ENCODE peak calls at places on chromosomes 13 and 19, in ten cellular contexts. E is psoas muscle, Z is sigmoid colon, T is neural progenitor cell, I is breast epithelium, H is left ventricle myocardium inferior, G is uterus, W is SJSA1, D is brain microvascular endothelial cell, U is WERI-Rb-1. O is an unnamed sample. For H3K36me3 and H3K27me3, the result is how much of the 10 kb centered on the place peaks cover.

GRCh38 chr13:97226013-97226412 is 3.9 kb downstream of the MBNL2 start:
- DNase-seq in I (no peak), E (no peak), T (no peak), Z (no peak), H (no peak), W (no peak), G (no peak), U (no peak), D (no peak), O (no peak)

GRCh38 chr13:27783111-27783510 is 9.2 kb upstream of the GSX1 start:
- DNase-seq in Z (no peak), U (peak), I (no peak), D (no peak), H (no peak), G (no peak), E (no peak), W (no peak), T (peak), O (no peak)

GRCh38 chr19:17079710-17080440 is 4.3 kb downstream of the MYO9B start:
- DNase-seq in W (peak), E (peak), G (peak), T (peak), U (peak), Z (peak), I (peak), D (peak), H (peak), O (peak)

GRCh38 chr19:41746593-41747227 is 8.6 kb upstream of the CEACAM6 start:
- DNase-seq in E (no peak), D (peak), H (no peak), W (no peak), U (peak), G (no peak), I (no peak), Z (no peak), T (peak), O (no peak)

GRCh38 chr19:17616961-17617806 is 61.7 kb downstream of the COLGALT1 start:
- DNase-seq in G (no peak), Z (no peak), E (no peak), U (peak), H (no peak), T (peak), I (no peak), W (no peak), D (peak), O (no peak)

GRCh38 chr13:28059214-28059613 is 41.2 kb downstream of the FLT3 start:
- DNase-seq in D (peak), Z (no peak), H (no peak), I (no peak), E (no peak), G (no peak), U (peak), W (no peak), T (peak), O (no peak)

GRCh38 chr19:6521718-6522646 is 8.8 kb upstream of the TNFSF9 start:
- DNase-seq in Z (no peak), I (no peak), G (no peak), D (peak), H (no peak), T (no peak), E (no peak), U (no peak), W (no peak), O (no peak)

GRCh38 chr13:45396548-45397095 is 21.6 kb downstream of the SLC25A30 start:
- DNase-seq in Z (no peak), H (no peak), D (no peak), I (no peak), E (no peak), W (peak), G (no peak), U (no peak), T (no peak), O (no peak)

GRCh38 chr13:40271511-40271910 is 394.9 kb downstream of the FOXO1 start:
- DNase-seq in D (no peak), I (peak), G (peak), H (peak), E (peak), Z (no peak), U (no peak), T (no peak), W (no peak), O (no peak)

GRCh38 chr13:110001622-110002275 is 215.4 kb upstream of the IRS2 start:
- DNase-seq in Z (no peak), U (no peak), D (peak), H (no peak), E (no peak), G (no peak), T (no peak), W (peak), I (no peak), O (no peak)

GRCh38 chr13:48493076-48493765 is 39.7 kb downstream of the RCBTB2 start:
- DNase-seq in U (no peak), Z (no peak), H (no peak), W (no peak), E (no peak), I (no peak), D (no peak), T (no peak), G (no peak), O (no peak)

GRCh38 chr13:33845572-33846305 is 27.8 kb downstream of the RFC3 start:
- DNase-seq in E (no peak), D (no peak), W (no peak), U (no peak), Z (no peak), I (no peak), H (no peak), G (no peak), T (no peak), O (no peak)

GRCh38 chr13:101916108-101916757 is 463.8 kb downstream of the ITGBL1 start:
- DNase-seq in E (peak), Z (no peak), H (peak), T (peak), D (peak), W (no peak), I (no peak), G (no peak), U (peak), O (no peak)

GRCh38 chr13:94431569-94431968 is 47.9 kb downstream of the DCT start:
- DNase-seq in W (no peak), H (no peak), G (no peak), Z (no peak), U (no peak), T (no peak), D (no peak), E (no peak), I (no peak), O (no peak)

GRCh38 chr19:48813123-48813911 is 2.5 kb upstream of the BCAT2 start:
- DNase-seq in G (no peak), T (peak), E (no peak), U (peak), D (no peak), W (no peak), Z (no peak), I (no peak), H (no peak), O (no peak)

GRCh38 chr19:1619703-1620102 is 14.4 kb upstream of the UQCR11 start:
- DNase-seq in D (no peak), H (no peak), G (no peak), E (no peak), I (no peak), T (no peak), Z (no peak), W (no peak), U (no peak), O (no peak)

GRCh38 chr19:1622541-1622940 is 17.3 kb upstream of the UQCR11 start:
- DNase-seq in I (no peak), U (no peak), H (no peak), E (no peak), D (no peak), G (no peak), Z (no peak), W (no peak), T (no peak), O (no peak)

GRCh38 chr19:1621021-1621420 is 15.8 kb upstream of the UQCR11 start:
- DNase-seq in I (no peak), H (no peak), Z (peak), U (no peak), D (no peak), G (no peak), E (no peak), W (no peak), T (no peak), O (no peak)

GRCh38 chr19:1622007-1622406 is 16.7 kb upstream of the UQCR11 start:
- DNase-seq in E (no peak), I (no peak), D (no peak), U (no peak), Z (no peak), G (no peak), W (no peak), H (no peak), T (no peak), O (no peak)

GRCh38 chr19:1621574-1621973 is 16.3 kb upstream of the UQCR11 start:
- DNase-seq in U (no peak), I (no peak), H (no peak), G (no peak), E (no peak), Z (no peak), T (no peak), D (no peak), W (no peak), O (no peak)
- H3K36me3 ChIP-seq in U (half or more), I (under half), H (under half), G (under half), E (under half), Z (under half), T (under half), D (half or more), W (half or more), O (under half)

GRCh38 chr13:25421602-25422001 is 49.8 kb downstream of the ATP8A2 start:
- DNase-seq in G (no peak), H (no peak), W (no peak), E (no peak), D (no peak), U (no peak), T (no peak), I (no peak), Z (no peak), O (no peak)

GRCh38 chr13:25420161-25420560 is 48.4 kb downstream of the ATP8A2 start:
- DNase-seq in D (no peak), E (no peak), T (no peak), I (no peak), U (no peak), W (no peak), G (no peak), H (no peak), Z (no peak), O (no peak)

GRCh38 chr13:25423831-25424230 is 52.1 kb downstream of the ATP8A2 start:
- DNase-seq in Z (no peak), H (no peak), G (no peak), T (no peak), W (no peak), U (no peak), D (no peak), I (no peak), E (no peak), O (no peak)

GRCh38 chr13:25422153-25422552 is 50.4 kb downstream of the ATP8A2 start:
- DNase-seq in T (no peak), W (no peak), E (no peak), I (no peak), H (no peak), Z (no peak), D (no peak), U (no peak), G (no peak), O (no peak)
- H3K27me3 ChIP-seq in T (under half), W (under half), E (under half), I (under half), H (under half), Z (under half), D (under half), U (under half), G (under half), O (under half)

GRCh38 chr19:12687496-12688196 is at the start of gene GNG14:
- DNase-seq in T (no peak), I (no peak), H (no peak), D (no peak), W (no peak), E (no peak), G (no peak), Z (no peak), U (no peak), O (no peak)

GRCh38 chr19:12685831-12686230 is 2.0 kb upstream of the GNG14 start:
- DNase-seq in W (no peak), U (no peak), T (no peak), D (no peak), I (no peak), G (no peak), E (no peak), H (no peak), Z (no peak), O (no peak)

GRCh38 chr19:12689012-12689411 is 1.2 kb downstream of the GNG14 start:
- DNase-seq in Z (no peak), I (no peak), G (no peak), H (no peak), D (no peak), W (no peak), E (no peak), T (no peak), U (no peak), O (no peak)

GRCh38 chr19:12692960-12693359 is 3.5 kb downstream of the FBXW9 start:
- DNase-seq in T (no peak), E (no peak), U (no peak), D (no peak), W (no peak), Z (no peak), H (no peak), G (no peak), I (no peak), O (no peak)

DNA sequence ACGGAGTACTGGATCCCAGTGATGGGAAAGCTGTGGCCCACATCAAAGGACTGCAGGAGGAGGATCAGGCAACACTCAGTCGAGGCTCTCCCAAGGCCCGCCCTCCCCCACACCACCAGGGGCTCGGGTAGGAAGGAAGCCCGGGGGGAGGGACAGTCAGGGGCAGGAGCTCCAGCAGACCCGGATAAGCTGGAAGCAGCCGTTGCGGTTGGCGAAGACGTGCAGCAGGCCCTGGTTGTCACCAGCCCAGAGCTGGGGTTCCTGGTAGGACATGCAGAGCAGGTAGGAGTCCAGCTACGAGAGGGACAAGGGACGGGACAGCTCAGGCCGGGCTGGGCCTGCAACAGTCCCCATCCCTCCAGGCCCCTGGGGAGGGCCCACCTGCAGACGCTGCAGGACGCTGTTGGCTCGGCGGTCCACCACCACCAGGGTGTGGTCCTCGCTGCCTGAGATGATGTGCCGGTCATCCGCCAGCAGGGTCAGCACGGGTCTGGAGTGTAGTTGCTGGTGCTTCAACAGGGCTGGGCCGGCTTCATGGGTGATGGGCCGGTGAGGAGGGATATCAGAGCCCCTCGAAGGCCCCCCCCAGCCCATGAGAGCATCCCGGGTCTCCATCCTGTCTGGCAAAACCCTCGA is 1.9 kb downstream of the GNG14 start:
- DNase-seq in D (no peak), W (no peak), T (no peak), U (no peak), G (no peak), E (no peak), H (no peak), Z (no peak), I (no peak), O (no peak)
- H3K4me3 ChIP-seq in D (no peak), W (no peak), T (no peak), U (no peak), G (no peak), E (no peak), H (no peak), Z (no peak), I (no peak), O (no peak)

DNA sequence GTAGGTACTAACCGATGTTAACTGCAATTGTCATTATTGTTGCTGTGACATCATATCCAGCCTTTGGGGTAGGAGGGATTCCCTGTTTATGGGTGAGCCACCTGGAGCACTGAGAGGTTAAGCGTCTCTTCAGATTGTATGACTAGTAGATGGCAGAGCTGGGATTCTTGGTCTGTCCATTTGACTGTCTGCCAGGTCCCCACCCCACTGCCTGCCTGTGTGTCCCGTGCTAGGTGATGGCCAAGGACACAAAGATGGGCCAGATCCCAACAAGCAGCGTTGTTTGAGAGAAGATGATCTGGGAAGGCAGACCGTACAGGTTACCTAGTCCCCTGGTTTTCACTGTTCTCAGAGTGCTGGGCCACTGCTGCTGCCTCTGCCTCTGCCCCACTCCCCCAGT is 16.6 kb downstream of the PPP2R1A start:
- DNase-seq in G (no peak), D (no peak), E (peak), T (no peak), W (no peak), I (no peak), Z (no peak), U (no peak), H (peak), O (no peak)
- H3K36me3 ChIP-seq in G (under half), D (half or more), E (half or more), T (under half), W (half or more), I (under half), Z (under half), U (half or more), H (half or more), O (half or more)

GRCh38 chr19:18789883-18790565 is 1.1 kb downstream of the COMP start:
- DNase-seq in H (no peak), W (no peak), Z (no peak), G (no peak), E (peak), I (no peak), D (no peak), T (peak), U (peak), O (no peak)
- H3K27me3 ChIP-seq in H (half or more), W (under half), Z (half or more), G (under half), E (half or more), I (half or more), D (half or more), T (half or more), U (under half), O (under half)

GRCh38 chr19:37718357-37718756 is 1.2 kb downstream of the ZNF607 start:
- DNase-seq in T (peak), D (no peak), W (no peak), E (no peak), U (no peak), G (no peak), Z (no peak), H (no peak), I (no peak), O (no peak)
- H3K4me3 ChIP-seq in T (peak), D (peak), W (no peak), E (peak), U (peak), G (no peak), Z (no peak), H (peak), I (peak), O (peak)

GRCh38 chr19:38831142-38831605 is 420 bp downstream of the ECH1 start:
- DNase-seq in D (peak), Z (peak), U (peak), T (peak), I (peak), E (peak), H (peak), W (no peak), G (peak), O (peak)
- H3K36me3 ChIP-seq in D (under half), Z (under half), U (under half), T (under half), I (under half), E (under half), H (under half), W (under half), G (under half), O (under half)

GRCh38 chr19:362683-363082 is 18.1 kb upstream of the MIER2 start:
- DNase-seq in T (no peak), Z (peak), D (no peak), G (no peak), U (no peak), E (no peak), W (no peak), I (no peak), H (no peak), O (no peak)

GRCh38 chr19:366205-366783 is 21.7 kb upstream of the MIER2 start:
- DNase-seq in U (no peak), Z (no peak), T (no peak), D (no peak), I (no peak), E (no peak), G (no peak), W (no peak), H (no peak), O (no peak)

GRCh38 chr19:364496-365287 is 20.1 kb upstream of the MIER2 start:
- DNase-seq in Z (no peak), U (no peak), T (no peak), H (no peak), I (no peak), D (no peak), G (no peak), W (no peak), E (no peak), O (no peak)

GRCh38 chr19:359653-359925 is 15.0 kb upstream of the MIER2 start:
- DNase-seq in Z (no peak), E (no peak), I (peak), H (no peak), U (peak), D (no peak), G (no peak), T (no peak), W (no peak), O (no peak)

DNA sequence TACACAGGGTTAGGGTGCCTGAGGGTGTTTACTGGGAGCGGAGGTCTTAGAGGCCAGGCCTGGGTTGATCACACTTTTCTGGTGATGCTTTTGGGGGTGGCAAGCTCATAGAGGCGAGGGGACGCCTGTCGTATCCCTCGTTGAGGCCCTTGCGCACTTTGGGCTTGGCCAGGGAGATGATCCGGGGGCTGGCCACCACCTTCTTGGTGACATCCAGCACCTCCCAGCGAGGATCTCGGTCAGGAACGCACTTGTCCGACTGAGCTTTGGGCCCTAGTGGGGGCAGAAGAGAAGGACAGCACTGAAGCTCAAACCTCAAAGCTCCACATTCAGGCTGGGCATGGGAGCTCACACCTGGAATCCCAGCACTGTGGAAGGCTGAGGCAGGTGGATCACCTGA is 17.6 kb upstream of the MIER2 start:
- DNase-seq in T (no peak), Z (peak), U (no peak), D (no peak), H (no peak), I (no peak), W (no peak), G (no peak), E (no peak), O (no peak)
- H3K27me3 ChIP-seq in T (under half), Z (under half), U (under half), D (under half), H (half or more), I (under half), W (under half), G (under half), E (under half), O (under half)

DNA sequence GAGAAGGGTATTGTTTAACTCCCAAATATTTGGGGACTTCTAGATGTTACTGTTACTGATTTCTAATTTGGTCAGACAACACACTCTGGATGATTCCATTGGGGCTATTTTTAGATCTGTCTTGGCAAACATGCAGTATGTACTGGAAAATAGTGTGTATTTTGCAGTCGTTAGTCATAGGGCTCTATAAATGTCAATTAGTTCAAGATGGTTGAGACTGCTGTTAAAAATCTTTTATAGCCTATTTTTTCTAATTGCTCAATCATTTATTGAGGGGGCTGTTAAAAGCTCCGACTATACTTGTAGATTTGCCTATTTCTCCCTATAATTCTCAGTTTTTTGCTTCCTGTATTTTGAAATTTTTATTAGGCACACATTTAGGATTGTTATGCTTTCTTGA is 31.4 kb downstream of the PPP5C start:
- DNase-seq in U (no peak), E (no peak), I (no peak), Z (no peak), H (no peak), T (no peak), W (no peak), G (no peak), D (peak), O (no peak)
- H3K4me3 ChIP-seq in U (no peak), E (peak), I (no peak), Z (no peak), H (no peak), T (no peak), W (no peak), G (no peak), D (no peak), O (peak)

O was measured in thoracic aorta.